ENCODE peak calls at places on chromosome 15, in four cellular contexts. Y is H9, T is IMR-90, Z is H1. L is an unnamed sample.
A peak's percentile ranks its signal among the peaks of the same experiment; 100 is the strongest.

GRCh38 chr15:56371495-56372147 is 6.4 kb downstream of the TEX9 start:
- DNase-seq in T (no peak), Y (no peak), Z (no peak), L (no peak)

GRCh38 chr15:82129769-82130168 is 84.0 kb upstream of the MEX3B start:
- DNase-seq in Z (no peak), T (peak; percentile 96), Y (no peak), L (no peak)

GRCh38 chr15:41506796-41507341 is 6.8 kb downstream of the LTK start:
- DNase-seq in Z (no peak), Y (peak; percentile 65), T (no peak), L (peak; percentile 37)

GRCh38 chr15:22788004-22788403 is 1.6 kb downstream of the NIPA1 start:
- DNase-seq in T (no peak), Z (no peak), Y (no peak), L (no peak)

GRCh38 chr15:35728176-35728938 is 182.4 kb upstream of the DPH6 start:
- DNase-seq in T (no peak), Z (no peak), Y (no peak), L (peak; percentile 30)

GRCh38 chr15:78751602-78751979 is 59.7 kb downstream of the ADAMTS7 start:
- DNase-seq in Z (no peak), T (no peak), Y (no peak), L (no peak)

GRCh38 chr15:69997701-69998273 is 99.9 kb downstream of the TLE3 start:
- DNase-seq in Y (no peak), T (peak; percentile 4), Z (no peak), L (no peak)

GRCh38 chr15:45919806-45920205 is 285.0 kb downstream of the SQOR start:
- DNase-seq in Y (no peak), T (peak; percentile 8), Z (no peak), L (peak; percentile 81)

GRCh38 chr15:66831801-66832390 is 129.9 kb downstream of the SMAD6 start:
- DNase-seq in Y (no peak), Z (no peak), T (no peak), L (no peak)
- H3K9ac ChIP-seq in Y (no peak overlapping the region), Z (no peak overlapping the region), T (no peak overlapping the region), L (no peak overlapping the region)

DNA sequence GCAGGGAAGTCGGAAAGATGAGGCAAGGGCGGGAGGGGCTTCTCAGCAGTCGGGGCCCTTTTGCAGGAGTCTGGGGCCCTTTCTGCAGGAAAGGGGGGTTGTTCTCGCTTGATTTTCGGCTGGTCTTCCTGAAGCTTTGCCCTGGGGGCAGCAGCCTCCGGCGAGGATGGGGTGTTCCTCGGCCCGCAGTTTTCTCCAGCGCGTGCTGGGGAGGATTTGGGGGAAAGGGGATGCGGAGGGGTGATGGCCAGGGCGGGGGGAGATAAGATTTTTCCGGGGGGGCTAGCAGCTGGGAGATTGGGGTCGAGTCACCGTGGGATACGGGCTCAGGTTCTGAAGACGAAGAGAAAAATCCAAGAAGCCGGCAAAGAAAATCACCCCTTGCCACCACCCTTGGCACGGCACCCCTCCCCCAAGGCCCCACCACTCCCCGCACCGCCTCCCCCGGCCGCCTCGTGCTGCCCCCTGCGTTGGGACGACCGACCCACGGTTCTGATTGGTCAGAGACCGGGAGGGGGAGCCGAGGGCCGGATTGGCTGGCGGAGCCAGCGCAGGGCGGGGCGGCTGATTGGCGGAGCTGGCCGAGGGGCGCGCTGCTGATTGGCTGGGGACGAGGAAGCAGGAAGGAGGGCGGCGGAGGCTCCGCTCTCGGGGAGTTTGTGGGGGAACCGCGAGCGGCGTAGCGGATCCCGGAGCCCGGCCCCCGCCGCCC is at the start of gene BAHD1:
- DNase-seq in Y (peak; percentile 97), T (peak; percentile 92), Z (peak; percentile 92), L (peak; percentile 98)
- H2AK5ac ChIP-seq in Y (no peak within 1 kb of the TSS), T (peak within 1 kb of the TSS; percentile 23), Z (peak within 1 kb of the TSS; percentile 53), L (peak within 1 kb of the TSS; percentile 48)

GRCh38 chr15:62952969-62953368 is 89.6 kb upstream of the TPM1 start:
- DNase-seq in T (no peak), Y (peak; percentile 84), Z (no peak), L (no peak)

GRCh38 chr15:62953496-62953895 is 89.1 kb upstream of the TPM1 start:
- DNase-seq in Y (no peak), T (no peak), Z (no peak), L (no peak)

GRCh38 chr15:62950455-62950854 is 92.1 kb upstream of the TPM1 start:
- DNase-seq in Y (no peak), Z (no peak), T (no peak), L (no peak)

GRCh38 chr15:62946940-62947339 is 95.6 kb upstream of the TPM1 start:
- DNase-seq in Y (no peak), Z (no peak), T (no peak), L (no peak)

GRCh38 chr15:62951481-62951880 is 91.1 kb upstream of the TPM1 start:
- DNase-seq in Z (no peak), T (no peak), Y (no peak), L (no peak)
- H4K5ac ChIP-seq in Z (no peak overlapping the region), T (no peak overlapping the region), Y (no peak overlapping the region), L (no peak overlapping the region)

GRCh38 chr15:50886139-50886467 is 22.4 kb upstream of the AP4E1 start:
- DNase-seq in Z (no peak), Y (no peak), T (no peak), L (no peak)
- H3K9ac ChIP-seq in Z (no peak overlapping the region), Y (no peak overlapping the region), T (no peak overlapping the region), L (no peak overlapping the region)

GRCh38 chr15:26632500-26632899 is 140.4 kb downstream of the GABRB3 start:
- DNase-seq in T (no peak), Y (no peak), Z (no peak), L (no peak)

GRCh38 chr15:26631894-26632293 is 141.0 kb downstream of the GABRB3 start:
- DNase-seq in Z (no peak), Y (no peak), T (no peak), L (peak; percentile 78)

GRCh38 chr15:26628071-26628470 is 144.8 kb downstream of the GABRB3 start:
- DNase-seq in Z (no peak), Y (no peak), T (no peak), L (peak; percentile 33)

GRCh38 chr15:26630857-26631256 is 142.0 kb downstream of the GABRB3 start:
- DNase-seq in Z (no peak), Y (no peak), T (no peak), L (peak; percentile 65)

DNA sequence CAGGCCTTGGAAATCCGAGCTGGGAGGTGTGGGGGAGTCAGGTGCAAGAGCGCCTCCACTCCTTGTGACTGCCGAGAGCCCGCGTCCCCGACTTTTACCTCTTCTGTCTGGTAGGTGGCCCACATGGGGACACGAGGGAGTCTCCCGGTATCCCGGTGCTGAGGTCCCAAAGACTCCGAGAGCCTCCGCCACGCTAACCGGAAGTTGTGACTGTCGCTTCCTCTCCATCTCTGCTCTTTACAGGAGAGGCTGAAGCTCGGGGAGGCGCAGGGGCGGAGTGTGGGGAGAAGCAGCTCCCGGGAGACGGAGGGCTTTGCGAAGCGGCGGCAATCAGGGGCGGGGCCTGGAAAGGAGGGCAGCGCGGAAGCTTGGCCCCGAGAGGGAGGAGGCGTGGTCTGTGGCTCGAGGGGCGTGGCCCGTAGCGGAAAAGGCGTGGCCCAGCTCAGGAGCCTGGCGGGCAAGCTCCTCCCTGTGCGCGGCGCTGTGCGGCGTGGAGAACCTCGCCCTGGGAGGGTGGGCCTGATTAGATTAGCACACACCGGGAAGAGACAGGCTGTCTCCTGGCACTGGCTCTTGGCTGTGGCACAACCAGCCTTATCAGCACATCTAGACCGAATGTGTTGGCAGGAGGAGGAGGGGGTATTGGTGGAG is 143.9 kb downstream of the GABRB3 start:
- DNase-seq in T (peak; percentile 2), Y (peak; percentile 95), Z (peak; percentile 51), L (peak; percentile 77)
- H2AK5ac ChIP-seq in T (no peak overlapping the region), Y (no peak overlapping the region), Z (no peak overlapping the region), L (peak overlapping the region; percentile 18)

GRCh38 chr15:64236156-64236555 is 73.3 kb upstream of the PPIB start:
- DNase-seq in Y (no peak), Z (no peak), T (no peak), L (no peak)

GRCh38 chr15:64233299-64233698 is 70.5 kb upstream of the PPIB start:
- DNase-seq in T (no peak), Z (no peak), Y (no peak), L (no peak)

GRCh38 chr15:64229129-64229724 is 66.4 kb upstream of the PPIB start:
- DNase-seq in Z (no peak), T (no peak), Y (no peak), L (no peak)

GRCh38 chr15:64235552-64235951 is 72.7 kb upstream of the PPIB start:
- DNase-seq in Z (no peak), T (no peak), Y (no peak), L (no peak)

GRCh38 chr15:64232400-64232799 is 69.6 kb upstream of the PPIB start:
- DNase-seq in T (peak; percentile 83), Z (no peak), Y (no peak), L (no peak)
- H4K5ac ChIP-seq in T (no peak overlapping the region), Z (no peak overlapping the region), Y (no peak overlapping the region), L (no peak overlapping the region)

GRCh38 chr15:89085289-89085906 is 2.9 kb upstream of the ABHD2 start:
- DNase-seq in Z (no peak), T (no peak), Y (no peak), L (no peak)

GRCh38 chr15:89087066-89087829 is 1.0 kb upstream of the ABHD2 start:
- DNase-seq in Z (no peak), T (no peak), Y (no peak), L (no peak)

GRCh38 chr15:89088605-89089315 is 504 bp downstream of the ABHD2 start:
- DNase-seq in T (peak; percentile 34), Z (no peak), Y (no peak), L (no peak)

GRCh38 chr15:89089316-89090230 is 1.3 kb downstream of the ABHD2 start:
- DNase-seq in T (no peak), Z (no peak), Y (no peak), L (no peak)

GRCh38 chr15:89087830-89088604 is at the start of gene ABHD2:
- DNase-seq in T (peak; percentile 100), Z (peak; percentile 99), Y (peak; percentile 100), L (peak; percentile 100)
- H3K9ac ChIP-seq in T (peak within 1 kb of the TSS; percentile 63), Z (peak within 1 kb of the TSS; percentile 45), Y (peak within 1 kb of the TSS; percentile 26), L (peak within 1 kb of the TSS; percentile 85)

DNA sequence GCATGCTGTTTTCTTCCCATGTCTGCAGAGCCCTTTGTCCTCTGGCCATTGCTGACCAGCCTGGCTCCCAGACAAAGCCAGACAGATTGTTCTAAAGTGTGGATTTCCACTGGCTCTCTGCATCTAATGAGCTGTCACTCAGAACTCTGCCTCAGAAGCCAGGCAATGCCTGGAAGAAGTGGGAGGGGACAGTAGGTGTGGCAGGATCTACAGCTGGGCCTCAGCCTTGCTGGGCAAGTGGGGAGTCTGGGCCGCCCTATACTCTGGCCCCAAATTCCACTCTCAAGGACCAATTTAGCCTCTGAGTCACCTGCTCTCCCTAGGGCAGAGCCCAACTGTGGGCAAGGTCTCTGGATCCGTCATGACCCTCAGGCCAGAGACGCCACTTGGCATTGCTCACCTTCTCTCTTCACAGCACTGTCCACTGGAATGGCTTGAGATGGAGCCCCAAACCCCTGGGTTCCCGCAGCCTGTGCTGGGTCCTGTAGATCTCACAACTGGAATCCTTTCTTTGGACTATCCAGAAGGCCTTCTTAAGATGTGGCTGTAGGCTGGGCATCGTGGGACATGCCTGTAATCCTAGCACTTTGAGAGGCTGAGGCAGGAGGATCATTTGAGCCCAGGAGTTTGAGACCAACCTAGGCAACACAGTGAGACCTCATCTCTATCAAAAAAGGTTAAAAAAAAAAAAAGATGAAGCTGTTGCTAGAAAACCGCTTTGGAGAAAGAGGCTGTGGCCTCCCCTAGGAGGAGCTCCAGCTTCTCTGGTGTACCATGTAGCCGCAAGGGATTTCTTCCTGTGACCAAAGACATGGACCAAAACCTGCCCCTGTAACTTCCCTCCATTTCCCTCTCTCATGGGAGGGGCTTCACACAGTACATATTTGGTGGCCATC is 23.6 kb upstream of the BUB1B start:
- DNase-seq in T (no peak), Y (peak; percentile 59), Z (no peak), L (peak; percentile 67)
- H2AK5ac ChIP-seq in T (no peak overlapping the region), Y (no peak overlapping the region), Z (no peak overlapping the region), L (no peak overlapping the region)

L was measured in mesendoderm.